ENCODE peak calls at places on chromosome 18, in nine cellular contexts. M is NCI-H2029 treated with DMSO at 0.1 percent for 48 hours; A is mesothelial cell of epicardium; L is spleen; P is T-helper 1 cell; B is mesendoderm; J is fibroblast of gingiva; I is NCI-H345; E is CD8-positive, alpha-beta T cell. R is an unnamed sample.

GRCh38 chr18:5237083-5237722 is 40.1 kb upstream of the AKAIN1 start:
- DNase-seq in M (peak), A (no peak), L (peak), P (no peak), B (no peak), J (peak), I (peak), E (no peak), R (no peak)

GRCh38 chr18:78510636-78511035 is 469.0 kb upstream of the SALL3 start:
- DNase-seq in M (no peak), A (no peak), L (peak), P (no peak), B (no peak), J (no peak), I (no peak), E (no peak), R (peak)

GRCh38 chr18:77000527-77000926 is 132.1 kb downstream of the MBP start:
- DNase-seq in M (no peak), A (no peak), L (peak), P (no peak), B (peak), J (peak), I (peak), E (peak), R (peak)

GRCh38 chr18:76771132-76771824 is 51.1 kb upstream of the ZNF236 start:
- DNase-seq in M (no peak), A (no peak), L (no peak), P (no peak), B (no peak), J (no peak), I (no peak), E (no peak), R (no peak)

GRCh38 chr18:77323640-77324370 is 74.2 kb downstream of the GALR1 start:
- DNase-seq in M (no peak), A (no peak), L (no peak), P (no peak), B (no peak), J (no peak), I (no peak), E (no peak), R (no peak)

GRCh38 chr18:35458677-35459441 is 38.9 kb downstream of the INO80C start:
- DNase-seq in M (no peak), A (no peak), L (peak), P (no peak), B (peak), J (peak), I (no peak), E (no peak), R (peak)

GRCh38 chr18:46435031-46435430 is 222.0 kb downstream of the LOXHD1 start:
- DNase-seq in M (no peak), A (no peak), L (no peak), P (no peak), B (no peak), J (no peak), I (no peak), E (no peak), R (no peak)

GRCh38 chr18:79819951-79820351 is 22.2 kb downstream of the KCNG2 start:
- DNase-seq in M (no peak), A (no peak), L (peak), P (no peak), B (no peak), J (no peak), I (no peak), E (no peak), R (peak)

GRCh38 chr18:80148316-80149199 is 39.5 kb downstream of the ADNP2 start:
- DNase-seq in M (no peak), A (no peak), L (no peak), P (no peak), B (no peak), J (peak), I (peak), E (no peak), R (no peak)

GRCh38 chr18:10051877-10052631 is 138.2 kb downstream of the VAPA start:
- DNase-seq in M (no peak), A (no peak), L (no peak), P (no peak), B (no peak), J (peak), I (no peak), E (no peak), R (no peak)

GRCh38 chr18:9069482-9070059 is 32.9 kb upstream of the NDUFV2 start:
- DNase-seq in M (no peak), A (no peak), L (no peak), P (no peak), B (no peak), J (no peak), I (no peak), E (no peak), R (no peak)

GRCh38 chr18:57440331-57441101 is 5.3 kb downstream of the ONECUT2 start:
- DNase-seq in M (no peak), A (no peak), L (no peak), P (no peak), B (peak), J (no peak), I (no peak), E (no peak), R (peak)

GRCh38 chr18:820591-821170 is 8.6 kb upstream of the YES1 start:
- DNase-seq in M (no peak), A (no peak), L (no peak), P (no peak), B (no peak), J (no peak), I (no peak), E (no peak), R (no peak)

GRCh38 chr18:78732273-78733210 is 247.1 kb upstream of the SALL3 start:
- DNase-seq in M (no peak), A (no peak), L (peak), P (no peak), B (no peak), J (no peak), I (no peak), E (no peak), R (peak)

GRCh38 chr18:463442-464310 is 36.8 kb downstream of the COLEC12 start:
- DNase-seq in M (no peak), A (no peak), L (no peak), P (no peak), B (peak), J (no peak), I (no peak), E (no peak), R (no peak)

GRCh38 chr18:75252136-75252535 is 41.5 kb downstream of the TSHZ1 start:
- DNase-seq in M (no peak), A (no peak), L (no peak), P (no peak), B (no peak), J (peak), I (no peak), E (no peak), R (no peak)

GRCh38 chr18:24656571-24656971 is 196.1 kb downstream of the HRH4 start:
- DNase-seq in M (no peak), A (no peak), L (no peak), P (no peak), B (no peak), J (no peak), I (peak), E (no peak), R (no peak)

GRCh38 chr18:55376387-55376786 is 211.6 kb downstream of the TCF4 start:
- DNase-seq in M (no peak), A (no peak), L (no peak), P (no peak), B (no peak), J (no peak), I (no peak), E (no peak), R (no peak)

GRCh38 chr18:62829936-62830335 is 114.6 kb downstream of the PHLPP1 start:
- DNase-seq in M (no peak), A (no peak), L (no peak), P (no peak), B (no peak), J (no peak), I (no peak), E (no peak), R (peak)

GRCh38 chr18:3816601-3817363 is 366.8 kb downstream of the TGIF1 start:
- DNase-seq in M (no peak), A (no peak), L (no peak), P (no peak), B (no peak), J (peak), I (no peak), E (no peak), R (no peak)

GRCh38 chr18:24315170-24315569 is 82.5 kb downstream of the OSBPL1A start:
- DNase-seq in M (no peak), A (no peak), L (no peak), P (no peak), B (no peak), J (no peak), I (no peak), E (no peak), R (no peak)

GRCh38 chr18:26479686-26480079 is 68.7 kb downstream of the KCTD1 start:
- DNase-seq in M (no peak), A (no peak), L (no peak), P (no peak), B (no peak), J (peak), I (no peak), E (no peak), R (no peak)

GRCh38 chr18:12543697-12544096 is 114.2 kb downstream of the SPIRE1 start:
- DNase-seq in M (no peak), A (no peak), L (no peak), P (no peak), B (no peak), J (no peak), I (no peak), E (no peak), R (no peak)

GRCh38 chr18:58235001-58235436 is 191.0 kb downstream of the NEDD4L start:
- DNase-seq in M (no peak), A (no peak), L (no peak), P (no peak), B (no peak), J (no peak), I (peak), E (no peak), R (peak)

GRCh38 chr18:77098033-77098432 is 34.5 kb downstream of the MBP start:
- DNase-seq in M (no peak), A (no peak), L (no peak), P (no peak), B (no peak), J (peak), I (no peak), E (no peak), R (peak)

GRCh38 chr18:79242246-79242645 is 153.5 kb upstream of the NFATC1 start:
- DNase-seq in M (no peak), A (no peak), L (no peak), P (no peak), B (no peak), J (no peak), I (no peak), E (no peak), R (no peak)

GRCh38 chr18:28174181-28174906 is 2.6 kb downstream of the CDH2 start:
- DNase-seq in M (no peak), A (no peak), L (no peak), P (no peak), B (no peak), J (no peak), I (no peak), E (no peak), R (no peak)

R was measured in islet precursor cell.